ENCODE peak calls at places on chromosomes 16 and 17, in seven cellular contexts. C is heart left ventricle, L is prostate gland, Q is A549, Z is ovary, J is tibial nerve, E is breast epithelium. B is an unnamed sample.

GRCh38 chr16:49658491-49658890 is 197.4 kb downstream of the ZNF423 start:
- DNase-seq in C (no peak), L (no peak), Q (no peak), Z (no peak), J (no peak), E (no peak), B (no peak)

GRCh38 chr16:19588661-19589060 is 33.2 kb downstream of the VPS35L start:
- DNase-seq in C (no peak), L (no peak), Q (no peak), Z (no peak), J (no peak), E (no peak), B (no peak)

GRCh38 chr16:64864232-64864803 is 257.5 kb downstream of the CDH11 start:
- DNase-seq in C (no peak), L (no peak), Q (no peak), Z (no peak), J (no peak), E (no peak), B (no peak)

GRCh38 chr17:29054835-29055234 is 11.9 kb downstream of the PIPOX start:
- DNase-seq in C (no peak), L (no peak), Q (no peak), Z (no peak), J (no peak), E (no peak), B (no peak)

GRCh38 chr17:6969323-6969726 is 26.5 kb upstream of the ALOX12 start:
- DNase-seq in C (no peak), L (no peak), Q (peak; percentile 45), Z (no peak), J (no peak), E (no peak), B (no peak)

GRCh38 chr16:66199189-66199588 is 167.3 kb upstream of the CDH5 start:
- DNase-seq in C (no peak), L (no peak), Q (no peak), Z (no peak), J (no peak), E (no peak), B (no peak)

GRCh38 chr17:13510062-13510461 is 91.7 kb downstream of the HS3ST3A1 start:
- DNase-seq in C (no peak), L (no peak), Q (no peak), Z (no peak), J (no peak), E (no peak), B (no peak)

GRCh38 chr16:54507091-54507490 is 220.5 kb upstream of the IRX3 start:
- DNase-seq in C (no peak), L (no peak), Q (no peak), Z (no peak), J (no peak), E (no peak), B (no peak)

GRCh38 chr17:35774499-35774898 is 13.8 kb downstream of the C17orf50 start:
- DNase-seq in C (peak; percentile 49), L (peak; percentile 33), Q (no peak), Z (peak; percentile 42), J (no peak), E (no peak), B (no peak)

GRCh38 chr17:6072157-6072556 is 2.0 kb downstream of the WSCD1 start:
- DNase-seq in C (no peak), L (no peak), Q (no peak), Z (no peak), J (no peak), E (no peak), B (no peak)

GRCh38 chr17:75504347-75505151 is 10.8 kb downstream of the CASKIN2 start:
- DNase-seq in C (peak; percentile 39), L (no peak), Q (peak; percentile 61), Z (no peak), J (no peak), E (no peak), B (no peak)

GRCh38 chr17:65953316-65954147 is 238.4 kb downstream of the CEP112 start:
- DNase-seq in C (no peak), L (no peak), Q (no peak), Z (no peak), J (no peak), E (no peak), B (no peak)

GRCh38 chr17:28526381-28526780 is 20.2 kb downstream of the FOXN1 start:
- DNase-seq in C (no peak), L (no peak), Q (no peak), Z (no peak), J (no peak), E (no peak), B (no peak)

GRCh38 chr17:40471856-40472732 is 28.8 kb downstream of the IGFBP4 start:
- DNase-seq in C (peak; percentile 15), L (no peak), Q (peak; percentile 72), Z (no peak), J (no peak), E (no peak), B (no peak)

GRCh38 chr16:30092373-30093010 is 768 bp upstream of the TBX6 start:
- DNase-seq in C (peak; percentile 88), L (peak; percentile 26), Q (peak; percentile 85), Z (peak; percentile 88), J (peak; percentile 70), E (no peak), B (peak; percentile 73)
- TF ChIP-seq POLR2A in C (no peak), L (peak; percentile 5), Q (peak; percentile 27), Z (no peak), J (no peak), E (no peak), B (no peak)

DNA sequence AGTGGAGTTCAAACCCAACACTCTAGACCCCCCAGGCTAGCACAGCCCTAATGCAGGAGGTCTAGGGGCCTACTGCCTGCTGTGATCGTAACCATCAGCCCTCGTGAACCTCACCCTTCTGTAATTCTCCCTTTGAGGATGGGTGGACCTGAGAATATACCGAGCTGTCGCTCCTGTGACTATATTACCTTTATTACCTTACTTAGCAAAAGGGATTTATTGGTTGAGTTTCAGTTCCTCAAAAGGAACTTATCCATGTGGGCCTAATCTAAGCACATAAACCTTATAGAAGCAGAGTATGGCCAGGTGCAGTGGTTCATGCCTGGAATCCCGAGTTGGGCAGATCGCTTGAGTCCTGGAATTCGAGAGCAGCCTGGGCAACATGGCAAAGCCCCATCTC is 19.2 kb upstream of the EMP2 start:
- DNase-seq in C (no peak), L (no peak), Q (no peak), Z (no peak), J (no peak), E (no peak), B (no peak)
- H3K27ac ChIP-seq in C (no peak overlapping the region), L (no peak overlapping the region), Q (no peak overlapping the region), Z (no peak overlapping the region), J (no peak overlapping the region), E (no peak overlapping the region), B (no peak overlapping the region)

GRCh38 chr16:88805340-88805715 is 1.7 kb downstream of the CDT1 start:
- DNase-seq in C (no peak), L (no peak), Q (no peak), Z (no peak), J (no peak), E (no peak), B (no peak)
- TF ChIP-seq POLR2A in C (no peak), L (no peak), Q (no peak), Z (no peak), J (no peak), E (no peak), B (no peak)

DNA sequence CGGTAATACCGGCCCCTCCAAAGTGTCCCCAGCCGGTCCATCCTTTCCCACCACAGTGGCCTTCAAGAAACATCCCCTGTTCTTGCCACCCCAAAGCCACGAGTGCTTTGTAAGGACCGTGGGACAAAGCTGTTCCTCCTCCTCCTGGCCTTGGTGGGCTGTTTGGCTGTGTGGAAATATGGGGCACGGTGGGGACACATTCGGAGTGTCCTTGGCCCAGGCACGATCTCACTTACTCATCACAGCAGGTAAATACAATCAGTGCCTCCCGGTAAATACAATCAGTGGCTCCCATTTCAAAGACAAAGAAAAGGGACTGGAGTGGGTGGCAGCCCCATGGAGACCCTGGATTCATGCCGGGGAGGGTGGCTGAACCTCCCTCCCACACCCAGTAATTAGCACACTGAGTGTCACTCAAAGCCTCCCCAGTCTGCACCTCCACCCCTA is 10.4 kb downstream of the SCN4A start:
- DNase-seq in C (no peak), L (no peak), Q (no peak), Z (no peak), J (no peak), E (no peak), B (no peak)
- H3K27ac ChIP-seq in C (peak overlapping the region; percentile 83), L (no peak overlapping the region), Q (no peak overlapping the region), Z (no peak overlapping the region), J (no peak overlapping the region), E (peak overlapping the region; percentile 92), B (peak overlapping the region; percentile 99)

GRCh38 chr16:87249425-87249824 is 67.8 kb downstream of the C16orf95 start:
- DNase-seq in C (no peak), L (no peak), Q (no peak), Z (peak; percentile 8), J (no peak), E (no peak), B (no peak)
- TF ChIP-seq POLR2A in C (no peak), L (no peak), Q (no peak), Z (no peak), J (no peak), E (no peak), B (no peak)

DNA sequence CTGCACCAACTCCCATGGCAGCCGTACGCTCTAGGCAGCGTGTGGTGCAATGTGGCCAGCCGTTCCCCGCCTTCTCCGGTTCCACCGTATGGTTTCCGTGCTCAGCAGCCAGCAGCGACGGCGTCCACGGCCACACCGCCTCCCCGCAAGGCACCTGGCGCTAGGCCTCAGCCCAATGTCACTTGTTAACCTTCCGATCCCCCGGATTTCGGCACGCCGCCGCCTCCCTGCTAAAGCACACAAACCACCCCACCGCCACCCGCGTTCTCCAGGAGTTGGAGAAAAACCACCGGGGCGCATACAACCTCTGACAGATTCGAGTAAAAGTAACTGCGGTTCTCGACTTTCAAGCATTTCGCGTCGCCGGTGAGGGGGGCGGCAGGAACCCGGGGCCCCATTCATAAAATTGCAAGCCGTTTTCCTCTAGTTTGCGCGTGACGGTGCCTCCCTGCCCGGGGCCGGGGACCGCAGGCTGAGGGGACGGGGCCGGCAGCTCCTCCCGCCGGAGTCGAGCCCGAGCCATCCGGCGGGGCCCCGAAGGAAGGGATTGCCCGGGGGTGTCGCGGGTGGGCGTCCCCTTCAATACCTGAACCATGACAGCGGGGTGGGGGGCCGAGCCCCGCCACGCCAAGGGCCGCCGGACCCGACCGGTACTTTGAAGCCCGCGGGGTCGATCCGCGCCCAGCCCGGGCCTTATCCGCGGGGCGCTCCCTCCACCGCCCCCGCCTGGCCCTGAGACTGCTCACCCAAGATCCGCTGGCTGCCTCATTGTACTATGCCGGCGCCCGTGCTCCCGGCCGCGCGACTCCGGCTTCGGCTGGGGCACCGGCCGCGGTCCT is at the start of gene TEX2:
- DNase-seq in C (peak; percentile 75), L (peak; percentile 54), Q (no peak), Z (peak; percentile 60), J (peak; percentile 32), E (peak; percentile 51), B (peak; percentile 88)
- H3K27ac ChIP-seq in C (peak within 1 kb of the TSS; percentile 93), L (peak within 1 kb of the TSS; percentile 89), Q (peak within 1 kb of the TSS; percentile 88), Z (peak within 1 kb of the TSS; percentile 65), J (peak within 1 kb of the TSS; percentile 94), E (peak within 1 kb of the TSS; percentile 96), B (peak within 1 kb of the TSS; percentile 97)